ENCODE peak calls at places on chromosome 20, in six cellular contexts. One of them, this sample, is unnamed.

GRCh38 chr20:52801628-52802006 is 170.5 kb upstream of the TSHZ2 start:
- DNase-seq in IMR-90: no peak
- DNase-seq in H1: no peak
- DNase-seq in H9: no peak
- DNase-seq in trophoblast cell: no peak
- DNase-seq in neuronal stem cell: no peak
- DNase-seq in this sample: no peak

GRCh38 chr20:51500936-51501335 is 41.6 kb downstream of the NFATC2 start:
- DNase-seq in neuronal stem cell: no peak
- DNase-seq in H9: no peak
- DNase-seq in trophoblast cell: no peak
- DNase-seq in H1: no peak
- DNase-seq in IMR-90: no peak
- DNase-seq in this sample: no peak

GRCh38 chr20:62503414-62504178 is 27.8 kb upstream of the GATA5 start:
- DNase-seq in trophoblast cell: no peak
- DNase-seq in neuronal stem cell: no peak
- DNase-seq in H1: no peak
- DNase-seq in H9: no peak
- DNase-seq in IMR-90: no peak
- DNase-seq in this sample: no peak

GRCh38 chr20:38680492-38681118 is 43.7 kb upstream of the SLC32A1 start:
- DNase-seq in H1: peak
- DNase-seq in trophoblast cell: peak
- DNase-seq in IMR-90: peak
- DNase-seq in H9: peak
- DNase-seq in neuronal stem cell: peak
- DNase-seq in this sample: peak

GRCh38 chr20:23884136-23884770 is 4.7 kb upstream of the CST5 start:
- DNase-seq in H1: no peak
- DNase-seq in H9: no peak
- DNase-seq in neuronal stem cell: no peak
- DNase-seq in IMR-90: no peak
- DNase-seq in trophoblast cell: peak
- DNase-seq in this sample: no peak

GRCh38 chr20:55253765-55254164 is 751.6 kb downstream of the CBLN4 start:
- DNase-seq in IMR-90: no peak
- DNase-seq in neuronal stem cell: no peak
- DNase-seq in H1: no peak
- DNase-seq in trophoblast cell: peak
- DNase-seq in H9: no peak
- DNase-seq in this sample: no peak

GRCh38 chr20:59866338-59866737 is 67.1 kb downstream of the SYCP2 start:
- DNase-seq in IMR-90: no peak
- DNase-seq in H1: no peak
- DNase-seq in neuronal stem cell: no peak
- DNase-seq in H9: no peak
- DNase-seq in trophoblast cell: no peak
- DNase-seq in this sample: no peak

GRCh38 chr20:22827916-22828315 is 207.2 kb upstream of the SSTR4 start:
- DNase-seq in IMR-90: no peak
- DNase-seq in H1: no peak
- DNase-seq in H9: no peak
- DNase-seq in neuronal stem cell: no peak
- DNase-seq in trophoblast cell: peak
- DNase-seq in this sample: no peak

GRCh38 chr20:51193066-51193772 is 170.3 kb upstream of the KCNG1 start:
- DNase-seq in IMR-90: peak
- DNase-seq in trophoblast cell: no peak
- DNase-seq in H9: no peak
- DNase-seq in H1: no peak
- DNase-seq in neuronal stem cell: no peak
- DNase-seq in this sample: peak

GRCh38 chr20:1800180-1800579 is 95.0 kb upstream of the SIRPA start:
- DNase-seq in H9: no peak
- DNase-seq in trophoblast cell: no peak
- DNase-seq in neuronal stem cell: no peak
- DNase-seq in H1: no peak
- DNase-seq in IMR-90: no peak
- DNase-seq in this sample: no peak

DNA sequence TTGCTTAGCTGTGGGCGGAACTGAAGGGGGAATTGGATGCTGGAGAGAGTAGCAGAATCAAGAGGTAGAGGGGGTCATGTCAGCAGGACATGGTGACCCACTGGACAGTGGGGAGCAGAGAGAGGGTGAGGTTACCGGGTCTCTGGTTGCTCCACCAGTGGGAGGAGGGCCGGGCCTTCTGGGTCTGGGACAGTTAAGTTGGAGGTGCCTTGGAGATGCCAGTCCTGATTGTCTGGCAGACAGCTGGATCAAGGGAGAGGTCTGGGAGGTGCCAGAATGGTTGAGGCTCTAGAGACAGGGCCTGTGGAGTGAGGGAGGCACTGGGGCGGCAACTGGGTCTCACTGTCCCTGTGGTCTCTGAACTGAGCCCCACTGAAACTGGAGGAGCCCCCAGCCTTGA is 24.6 kb downstream of the MANBAL start:
- DNase-seq in neuronal stem cell: no peak
- DNase-seq in IMR-90: no peak
- DNase-seq in H1: no peak
- DNase-seq in trophoblast cell: no peak
- DNase-seq in H9: no peak
- DNase-seq in this sample: no peak
- H2BK120ac ChIP-seq in neuronal stem cell: peak
- H2BK120ac ChIP-seq in IMR-90: peak
- H2BK120ac ChIP-seq in H1: no peak
- H2BK120ac ChIP-seq in trophoblast cell: peak
- H2BK120ac ChIP-seq in H9: no peak
- H2BK120ac ChIP-seq in this sample: peak

DNA sequence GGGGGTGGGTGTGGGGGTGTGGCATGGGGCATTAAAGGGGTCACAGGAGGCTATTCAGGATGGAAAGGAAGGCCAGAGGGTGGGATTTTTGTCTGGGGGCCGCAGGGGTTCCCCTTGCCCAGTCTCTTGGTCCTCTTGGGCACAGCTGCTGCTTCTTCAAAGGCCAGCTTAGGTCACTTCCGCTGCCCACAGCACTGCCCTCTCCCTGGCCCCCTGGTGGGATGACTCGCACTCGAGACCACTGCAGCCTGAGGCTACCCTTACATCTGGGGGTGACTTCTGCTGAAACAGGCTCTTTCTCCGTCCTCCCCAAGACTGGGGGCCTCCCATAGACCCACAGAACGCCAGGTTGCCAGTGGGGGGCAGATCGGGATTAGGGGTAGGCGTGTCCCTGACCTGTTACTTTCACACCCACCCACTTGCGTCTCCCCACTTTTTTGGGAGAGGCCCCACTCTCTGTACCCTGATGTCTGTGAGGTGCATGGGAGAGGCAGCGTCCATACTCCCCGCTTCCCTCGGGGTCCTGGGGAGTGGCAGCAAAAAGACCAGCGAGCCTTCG is 1.3 kb downstream of the LKAAEAR1 start:
- DNase-seq in H1: no peak
- DNase-seq in IMR-90: no peak
- DNase-seq in H9: no peak
- DNase-seq in neuronal stem cell: no peak
- DNase-seq in trophoblast cell: no peak
- DNase-seq in this sample: no peak
- H3K9ac ChIP-seq in H1: no peak
- H3K9ac ChIP-seq in IMR-90: no peak
- H3K9ac ChIP-seq in H9: no peak
- H3K9ac ChIP-seq in neuronal stem cell: peak
- H3K9ac ChIP-seq in trophoblast cell: no peak
- H3K9ac ChIP-seq in this sample: no peak

GRCh38 chr20:43983904-43984361 is 69.3 kb downstream of the TOX2 start:
- DNase-seq in H1: no peak
- DNase-seq in neuronal stem cell: no peak
- DNase-seq in H9: no peak
- DNase-seq in IMR-90: no peak
- DNase-seq in trophoblast cell: no peak
- DNase-seq in this sample: no peak

GRCh38 chr20:43985121-43985520 is 70.5 kb downstream of the TOX2 start:
- DNase-seq in trophoblast cell: no peak
- DNase-seq in H9: no peak
- DNase-seq in neuronal stem cell: no peak
- DNase-seq in H1: no peak
- DNase-seq in IMR-90: no peak
- DNase-seq in this sample: no peak

GRCh38 chr20:43985608-43986316 is 71.1 kb downstream of the TOX2 start:
- DNase-seq in trophoblast cell: no peak
- DNase-seq in H1: no peak
- DNase-seq in IMR-90: no peak
- DNase-seq in H9: no peak
- DNase-seq in neuronal stem cell: no peak
- DNase-seq in this sample: no peak

GRCh38 chr20:43983359-43983758 is 68.7 kb downstream of the TOX2 start:
- DNase-seq in IMR-90: no peak
- DNase-seq in H1: peak
- DNase-seq in neuronal stem cell: no peak
- DNase-seq in H9: peak
- DNase-seq in trophoblast cell: peak
- DNase-seq in this sample: no peak

GRCh38 chr20:43984587-43984986 is 69.9 kb downstream of the TOX2 start:
- DNase-seq in trophoblast cell: no peak
- DNase-seq in IMR-90: no peak
- DNase-seq in neuronal stem cell: no peak
- DNase-seq in H9: no peak
- DNase-seq in H1: no peak
- DNase-seq in this sample: no peak
- H4K91ac ChIP-seq in trophoblast cell: no peak
- H4K91ac ChIP-seq in IMR-90: no peak
- H4K91ac ChIP-seq in neuronal stem cell: no peak
- H4K91ac ChIP-seq in H9: no peak
- H4K91ac ChIP-seq in H1: no peak
- H4K91ac ChIP-seq in this sample: no peak

GRCh38 chr20:34776177-34776576 is 49.3 kb downstream of the NCOA6 start:
- DNase-seq in trophoblast cell: no peak
- DNase-seq in H1: no peak
- DNase-seq in IMR-90: no peak
- DNase-seq in H9: no peak
- DNase-seq in neuronal stem cell: no peak
- DNase-seq in this sample: no peak
- H2BK120ac ChIP-seq in trophoblast cell: no peak
- H2BK120ac ChIP-seq in H1: no peak
- H2BK120ac ChIP-seq in IMR-90: no peak
- H2BK120ac ChIP-seq in H9: no peak
- H2BK120ac ChIP-seq in neuronal stem cell: no peak
- H2BK120ac ChIP-seq in this sample: no peak

GRCh38 chr20:49889245-49889942 is 25.9 kb downstream of the SPATA2 start:
- DNase-seq in H9: no peak
- DNase-seq in H1: no peak
- DNase-seq in IMR-90: no peak
- DNase-seq in neuronal stem cell: no peak
- DNase-seq in trophoblast cell: no peak
- DNase-seq in this sample: no peak

GRCh38 chr20:49889943-49890650 is 25.2 kb downstream of the SPATA2 start:
- DNase-seq in H1: peak
- DNase-seq in H9: no peak
- DNase-seq in IMR-90: no peak
- DNase-seq in trophoblast cell: no peak
- DNase-seq in neuronal stem cell: no peak
- DNase-seq in this sample: no peak

GRCh38 chr20:49891486-49891885 is 23.8 kb downstream of the SPATA2 start:
- DNase-seq in H9: no peak
- DNase-seq in IMR-90: no peak
- DNase-seq in neuronal stem cell: no peak
- DNase-seq in H1: no peak
- DNase-seq in trophoblast cell: no peak
- DNase-seq in this sample: no peak

GRCh38 chr20:49892260-49893216 is 22.8 kb downstream of the SPATA2 start:
- DNase-seq in IMR-90: no peak
- DNase-seq in H9: no peak
- DNase-seq in H1: no peak
- DNase-seq in neuronal stem cell: no peak
- DNase-seq in trophoblast cell: no peak
- DNase-seq in this sample: no peak

GRCh38 chr20:49890651-49891361 is 24.5 kb downstream of the SPATA2 start:
- DNase-seq in trophoblast cell: no peak
- DNase-seq in neuronal stem cell: no peak
- DNase-seq in H9: peak
- DNase-seq in IMR-90: no peak
- DNase-seq in H1: no peak
- DNase-seq in this sample: no peak
- H3K9ac ChIP-seq in trophoblast cell: no peak
- H3K9ac ChIP-seq in neuronal stem cell: no peak
- H3K9ac ChIP-seq in H9: no peak
- H3K9ac ChIP-seq in IMR-90: no peak
- H3K9ac ChIP-seq in H1: no peak
- H3K9ac ChIP-seq in this sample: no peak

GRCh38 chr20:13060327-13060726 is 51.6 kb downstream of the SPTLC3 start:
- DNase-seq in trophoblast cell: no peak
- DNase-seq in H1: no peak
- DNase-seq in H9: no peak
- DNase-seq in IMR-90: no peak
- DNase-seq in neuronal stem cell: no peak
- DNase-seq in this sample: no peak

GRCh38 chr20:13059398-13060136 is 50.8 kb downstream of the SPTLC3 start:
- DNase-seq in neuronal stem cell: no peak
- DNase-seq in IMR-90: no peak
- DNase-seq in H1: no peak
- DNase-seq in trophoblast cell: no peak
- DNase-seq in H9: peak
- DNase-seq in this sample: no peak

GRCh38 chr20:13058666-13059389 is 50.1 kb downstream of the SPTLC3 start:
- DNase-seq in H1: no peak
- DNase-seq in trophoblast cell: no peak
- DNase-seq in IMR-90: no peak
- DNase-seq in H9: no peak
- DNase-seq in neuronal stem cell: no peak
- DNase-seq in this sample: no peak

DNA sequence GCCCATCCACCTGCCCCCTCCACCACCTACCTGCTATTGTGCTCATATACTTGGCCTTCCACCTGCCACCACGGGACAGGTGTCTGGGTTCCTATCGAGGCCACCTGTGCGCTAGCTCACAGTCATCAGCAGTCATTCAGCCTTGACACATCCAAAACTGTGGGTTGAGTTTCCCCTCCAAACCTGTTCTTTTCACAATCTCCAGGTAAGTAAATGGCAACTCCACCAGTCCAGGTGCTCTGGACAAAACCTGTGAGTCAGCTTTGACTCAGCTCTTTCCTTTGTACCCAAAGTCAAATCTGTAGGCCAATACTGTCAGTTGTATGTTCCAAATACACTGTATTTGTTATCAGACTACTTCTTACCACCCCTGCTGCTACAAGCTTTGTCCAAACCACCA is 52.6 kb downstream of the SPTLC3 start:
- DNase-seq in H9: no peak
- DNase-seq in neuronal stem cell: no peak
- DNase-seq in IMR-90: no peak
- DNase-seq in H1: no peak
- DNase-seq in trophoblast cell: no peak
- DNase-seq in this sample: no peak
- H4K91ac ChIP-seq in H9: no peak
- H4K91ac ChIP-seq in neuronal stem cell: no peak
- H4K91ac ChIP-seq in IMR-90: no peak
- H4K91ac ChIP-seq in H1: no peak
- H4K91ac ChIP-seq in trophoblast cell: no peak
- H4K91ac ChIP-seq in this sample: no peak